ENCODE peak calls at places on chromosome 19, in seven cellular contexts. X is astrocyte, C is transverse colon, B is AG10803, K is GM12864, N is brain microvascular endothelial cell, I is heart left ventricle. T is an unnamed sample.

GRCh38 chr19:49488863-49489537 is 1.6 kb downstream of the RPL13A start:
- DNase-seq in X (no peak), C (no peak), B (no peak), K (no peak), N (no peak), I (no peak), T (no peak)

GRCh38 chr19:56324425-56324824 is 9.8 kb upstream of the ZSCAN5A start:
- DNase-seq in X (no peak), C (no peak), B (no peak), K (no peak), N (no peak), I (no peak), T (no peak)

GRCh38 chr19:19167612-19168011 is 2.5 kb downstream of the MEF2B start:
- DNase-seq in X (no peak), C (no peak), B (no peak), K (no peak), N (no peak), I (no peak), T (no peak)

GRCh38 chr19:30167206-30167903 is 204.8 kb upstream of the ZNF536 start:
- DNase-seq in X (no peak), C (no peak), B (no peak), K (no peak), N (no peak), I (no peak), T (no peak)

GRCh38 chr19:11177592-11177991 is 19.8 kb downstream of the KANK2 start:
- DNase-seq in X (no peak), C (no peak), B (no peak), K (no peak), N (no peak), I (no peak), T (no peak)

GRCh38 chr19:7743425-7743841 is 3.9 kb downstream of the CD209 start:
- DNase-seq in X (no peak), C (no peak), B (no peak), K (peak), N (no peak), I (no peak), T (no peak)

GRCh38 chr19:51727349-51727880 is 3.6 kb upstream of the HAS1 start:
- DNase-seq in X (no peak), C (no peak), B (peak), K (no peak), N (peak), I (no peak), T (peak)

GRCh38 chr19:39435499-39436349 is at the start of gene RPS16:
- DNase-seq in X (peak), C (peak), B (peak), K (peak), N (peak), I (peak), T (peak)

GRCh38 chr19:14473915-14474578 is 1.1 kb downstream of the PTGER1 start:
- DNase-seq in X (no peak), C (peak), B (no peak), K (no peak), N (no peak), I (no peak), T (no peak)

GRCh38 chr19:16920816-16921529 is 32.2 kb downstream of the F2RL3 start:
- DNase-seq in X (peak), C (no peak), B (peak), K (no peak), N (peak), I (no peak), T (peak)

GRCh38 chr19:33465371-33465770 is 56.2 kb downstream of the PEPD start:
- DNase-seq in X (no peak), C (no peak), B (no peak), K (no peak), N (no peak), I (no peak), T (no peak)

GRCh38 chr19:16025108-16026101 is 50.9 kb upstream of the TPM4 start:
- DNase-seq in X (peak), C (peak), B (peak), K (no peak), N (peak), I (no peak), T (peak)

GRCh38 chr19:1125601-1126533 is 22.1 kb downstream of the GPX4 start:
- DNase-seq in X (peak), C (no peak), B (no peak), K (no peak), N (no peak), I (no peak), T (peak)

GRCh38 chr19:43704002-43704705 is 11.7 kb upstream of the IRGC start:
- DNase-seq in X (no peak), C (peak), B (no peak), K (no peak), N (no peak), I (no peak), T (no peak)

DNA sequence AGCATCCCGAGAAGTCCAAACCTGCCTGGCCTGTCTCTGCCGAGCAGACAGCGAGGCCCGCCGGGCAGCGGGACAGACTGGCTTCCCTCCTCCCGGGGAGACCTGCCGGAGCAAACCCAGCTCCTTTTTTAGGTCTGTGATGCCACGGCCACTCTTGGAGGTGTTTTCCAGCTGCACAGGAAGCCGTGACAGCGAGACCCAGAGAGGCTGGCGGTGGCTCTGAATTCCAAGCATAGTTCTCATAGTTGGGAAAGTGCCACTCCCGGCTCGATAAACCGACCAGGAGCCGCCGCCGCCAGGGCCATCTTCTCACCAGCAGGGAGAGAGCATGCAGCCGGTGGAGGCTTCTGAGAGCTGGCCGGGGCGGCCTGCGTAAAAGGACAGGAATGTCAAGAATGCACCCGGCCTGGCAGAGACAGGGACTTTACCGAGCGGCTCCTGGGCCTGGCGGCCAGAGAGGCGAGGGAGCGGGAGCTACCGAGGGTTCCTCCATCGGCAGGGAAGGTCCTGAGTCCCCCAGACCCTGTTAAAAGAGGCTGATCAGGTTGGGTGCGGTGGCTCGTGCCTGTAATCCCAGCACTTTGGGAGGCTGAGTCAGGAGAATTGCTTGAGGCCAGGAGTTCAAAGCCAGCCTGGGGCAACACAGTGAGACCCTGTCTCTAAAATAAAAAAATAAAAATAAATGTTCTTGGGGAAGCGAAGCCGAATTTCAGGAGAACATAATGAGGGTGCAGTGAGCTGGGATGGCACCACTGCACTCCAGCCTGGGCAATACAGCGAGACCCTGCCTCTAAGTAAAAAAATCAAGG is 64.9 kb downstream of the GADD45B start:
- DNase-seq in X (peak), C (peak), B (peak), K (no peak), N (peak), I (peak), T (peak)
- TF ChIP-seq CTCF in X (no peak), C (no peak), B (peak), K (no peak), N (peak), I (peak), T (no peak)

DNA sequence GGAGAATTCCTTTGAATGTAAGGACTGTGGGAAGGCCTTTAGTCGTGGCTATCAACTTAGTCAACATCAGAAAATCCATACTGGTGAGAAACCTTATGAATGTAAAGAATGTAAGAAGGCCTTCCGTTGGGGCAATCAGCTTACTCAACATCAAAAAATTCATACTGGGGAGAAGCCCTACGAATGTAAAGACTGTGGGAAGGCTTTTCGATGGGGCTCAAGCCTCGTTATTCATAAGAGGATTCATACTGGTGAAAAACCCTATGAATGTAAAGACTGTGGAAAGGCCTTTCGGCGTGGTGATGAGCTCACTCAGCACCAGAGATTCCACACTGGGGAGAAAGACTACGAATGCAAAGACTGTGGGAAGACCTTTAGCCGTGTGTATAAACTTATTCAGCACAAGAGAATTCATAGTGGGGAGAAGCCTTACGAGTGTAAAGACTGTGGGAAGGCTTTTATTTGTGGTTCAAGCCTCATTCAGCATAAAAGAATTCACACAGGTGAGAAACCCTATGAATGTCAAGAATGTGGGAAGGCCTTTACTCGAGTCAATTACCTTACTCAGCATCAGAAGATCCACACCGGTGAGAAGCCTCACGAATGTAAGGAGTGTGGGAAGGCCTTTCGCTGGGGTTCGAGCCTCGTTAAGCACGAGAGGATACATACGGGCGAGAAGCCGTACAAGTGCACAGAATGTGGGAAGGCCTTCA is 39.2 kb downstream of the ZNF331 start:
- DNase-seq in X (no peak), C (no peak), B (no peak), K (no peak), N (no peak), I (no peak), T (no peak)
- H3K4me3 ChIP-seq in X (no peak), C (no peak), B (no peak), K (no peak), N (no peak), I (no peak), T (no peak)

DNA sequence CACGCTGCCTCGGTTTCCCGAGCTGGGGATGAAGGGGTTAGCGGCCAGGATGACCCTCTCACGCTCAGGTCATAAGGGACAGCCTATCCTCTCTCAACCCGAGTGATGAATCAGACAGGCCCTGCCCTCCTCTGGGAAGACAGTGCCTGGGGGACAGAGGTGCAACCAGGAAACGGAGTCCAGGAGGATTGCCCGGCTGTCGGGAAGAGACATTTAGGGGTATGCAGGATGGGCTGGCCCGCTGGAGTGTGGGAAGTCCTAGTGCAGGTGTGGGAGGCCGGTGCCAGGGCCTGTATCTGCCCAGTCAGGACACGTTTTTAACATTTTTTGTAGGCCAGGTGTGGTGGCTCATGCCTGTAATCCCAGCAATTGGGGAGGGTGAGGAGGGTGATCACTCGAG is 8.3 kb downstream of the LSM7 start:
- DNase-seq in X (no peak), C (no peak), B (no peak), K (no peak), N (no peak), I (no peak), T (no peak)
- TF ChIP-seq CTCF in X (no peak), C (no peak), B (no peak), K (no peak), N (no peak), I (no peak), T (no peak)

GRCh38 chr19:37413243-37414084 is 42.6 kb downstream of the ZNF527 start:
- DNase-seq in X (no peak), C (no peak), B (no peak), K (no peak), N (no peak), I (no peak), T (peak)
- H3K4me3 ChIP-seq in X (peak), C (no peak), B (no peak), K (no peak), N (no peak), I (no peak), T (no peak)

DNA sequence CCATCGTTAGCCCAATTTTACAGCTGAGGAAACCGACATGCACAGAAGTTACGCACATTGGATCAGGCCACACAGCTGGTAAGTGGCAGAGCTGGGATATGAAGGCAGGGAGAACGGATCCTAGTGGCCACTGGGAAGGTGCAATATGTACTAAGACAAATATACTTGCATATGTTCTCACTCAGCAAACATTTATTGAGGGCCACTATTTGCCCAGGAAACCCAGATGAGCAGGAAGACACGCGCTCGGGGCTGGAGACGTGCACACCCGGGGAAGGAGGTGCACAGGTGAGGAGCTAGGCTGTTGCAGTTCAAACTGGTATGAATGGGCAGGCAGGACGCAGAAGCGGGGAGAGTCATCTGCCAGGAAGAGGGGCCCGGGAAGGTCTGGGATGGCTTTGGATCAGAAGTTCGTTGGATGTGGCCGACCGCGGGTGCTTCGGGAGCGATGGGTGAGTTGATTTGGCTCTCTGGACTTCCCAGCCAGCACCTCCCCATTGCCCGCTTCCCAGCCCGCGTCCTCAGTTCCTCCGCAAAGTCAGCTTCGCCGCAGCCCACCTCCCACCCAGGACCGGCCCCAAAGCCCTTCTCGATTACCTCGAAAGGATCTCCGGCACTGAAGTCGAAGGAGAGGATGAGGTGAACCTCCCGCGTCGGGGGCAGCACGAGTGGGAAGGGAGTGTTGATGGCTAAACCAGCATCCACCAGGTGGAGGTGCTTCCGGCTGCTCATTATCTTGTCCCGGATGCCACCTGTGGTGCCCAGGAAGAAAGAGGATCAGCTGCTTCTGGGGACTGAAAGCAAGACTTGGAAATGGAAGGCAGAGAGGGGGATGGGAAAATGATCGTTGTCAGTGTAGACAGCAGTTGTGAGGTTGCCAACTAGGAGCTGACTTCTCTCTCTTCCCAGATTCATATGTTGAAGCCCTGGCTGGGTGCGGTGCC is 17.8 kb upstream of the CABP5 start:
- DNase-seq in X (no peak), C (no peak), B (no peak), K (no peak), N (no peak), I (no peak), T (no peak)
- TF ChIP-seq CTCF in X (no peak), C (no peak), B (no peak), K (no peak), N (no peak), I (no peak), T (no peak)

DNA sequence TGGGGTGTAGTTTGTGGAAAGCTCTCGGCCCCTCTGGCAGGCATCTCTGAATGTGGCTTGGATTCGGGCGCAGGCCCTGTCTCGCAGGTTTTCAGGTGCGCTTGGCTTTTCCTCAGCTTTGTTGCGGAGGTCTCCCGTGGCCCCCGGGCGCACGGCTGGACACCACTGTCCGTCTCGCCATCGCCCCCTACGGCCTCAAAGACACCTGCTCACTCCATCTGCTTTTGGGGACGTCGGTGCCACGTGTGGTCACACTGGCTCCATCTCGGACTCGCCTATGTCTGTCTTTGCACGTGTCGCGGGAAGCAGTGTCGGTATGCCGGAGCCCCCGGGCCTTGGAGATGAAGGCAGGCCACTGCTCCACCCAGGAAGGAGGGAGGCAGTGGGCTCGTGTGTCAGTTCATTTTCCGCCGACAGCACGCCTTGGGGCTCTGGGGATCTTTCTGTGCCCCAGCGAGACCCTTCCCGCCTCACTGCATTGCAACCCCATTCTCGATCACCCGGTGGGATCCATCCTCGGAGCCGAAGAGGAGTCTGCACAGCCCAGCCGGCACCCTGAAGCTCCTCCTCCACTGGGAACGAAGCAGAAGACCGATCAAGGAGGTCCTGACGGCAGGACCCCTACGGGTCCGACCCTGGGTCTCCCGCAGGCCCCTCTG is 42.1 kb downstream of the ZNF146 start:
- DNase-seq in X (no peak), C (no peak), B (no peak), K (no peak), N (no peak), I (no peak), T (no peak)
- H3K4me3 ChIP-seq in X (peak), C (peak), B (peak), K (no peak), N (peak), I (peak), T (peak)

T was measured in fibroblast of mammary gland.